ENCODE peak calls at places on chromosome 7, in four cellular contexts. One of them, this sample, is unnamed.

GRCh38 chr7:122515404-122515803 is 183.5 kb downstream of the RNF133 start:
- DNase-seq in KG1: no peak
- DNase-seq in activated CD8-positive, alpha-beta memory T cell treated with anti-CD3 and anti-CD28 coated beads, Interleukin-2, amount 50 U/mL, for 48 hours: no peak
- DNase-seq in GM20000: no peak
- DNase-seq in this sample: peak; percentile 12

GRCh38 chr7:932651-932975 is 21.9 kb downstream of the ADAP1 start:
- DNase-seq in GM20000: no peak
- DNase-seq in KG1: no peak
- DNase-seq in activated CD8-positive, alpha-beta memory T cell treated with anti-CD3 and anti-CD28 coated beads, Interleukin-2, amount 50 U/mL, for 48 hours: no peak
- DNase-seq in this sample: no peak

GRCh38 chr7:130921391-130922180 is 187.6 kb upstream of the KLF14 start:
- DNase-seq in GM20000: no peak
- DNase-seq in KG1: no peak
- DNase-seq in activated CD8-positive, alpha-beta memory T cell treated with anti-CD3 and anti-CD28 coated beads, Interleukin-2, amount 50 U/mL, for 48 hours: no peak
- DNase-seq in this sample: no peak

GRCh38 chr7:132317856-132318255 is 258.4 kb downstream of the PLXNA4 start:
- DNase-seq in GM20000: no peak
- DNase-seq in KG1: no peak
- DNase-seq in activated CD8-positive, alpha-beta memory T cell treated with anti-CD3 and anti-CD28 coated beads, Interleukin-2, amount 50 U/mL, for 48 hours: no peak
- DNase-seq in this sample: peak; percentile 50

GRCh38 chr7:148142660-148143248 is 447.8 kb upstream of the C7orf33 start:
- DNase-seq in GM20000: peak; percentile 26
- DNase-seq in activated CD8-positive, alpha-beta memory T cell treated with anti-CD3 and anti-CD28 coated beads, Interleukin-2, amount 50 U/mL, for 48 hours: no peak
- DNase-seq in KG1: peak; percentile 0
- DNase-seq in this sample: peak; percentile 60

GRCh38 chr7:47758546-47758945 is 176.6 kb upstream of the TNS3 start:
- DNase-seq in activated CD8-positive, alpha-beta memory T cell treated with anti-CD3 and anti-CD28 coated beads, Interleukin-2, amount 50 U/mL, for 48 hours: no peak
- DNase-seq in GM20000: no peak
- DNase-seq in KG1: no peak
- DNase-seq in this sample: peak; percentile 27

GRCh38 chr7:33444501-33444900 is 315.1 kb downstream of the BBS9 start:
- DNase-seq in activated CD8-positive, alpha-beta memory T cell treated with anti-CD3 and anti-CD28 coated beads, Interleukin-2, amount 50 U/mL, for 48 hours: no peak
- DNase-seq in GM20000: no peak
- DNase-seq in KG1: no peak
- DNase-seq in this sample: peak; percentile 12

GRCh38 chr7:70092314-70093303 is 494.3 kb downstream of the AUTS2 start:
- DNase-seq in KG1: no peak
- DNase-seq in GM20000: no peak
- DNase-seq in activated CD8-positive, alpha-beta memory T cell treated with anti-CD3 and anti-CD28 coated beads, Interleukin-2, amount 50 U/mL, for 48 hours: no peak
- DNase-seq in this sample: peak; percentile 76

GRCh38 chr7:110839866-110840265 is 251.1 kb upstream of the LRRN3 start:
- DNase-seq in GM20000: no peak
- DNase-seq in activated CD8-positive, alpha-beta memory T cell treated with anti-CD3 and anti-CD28 coated beads, Interleukin-2, amount 50 U/mL, for 48 hours: no peak
- DNase-seq in KG1: no peak
- DNase-seq in this sample: peak; percentile 95

GRCh38 chr7:92843034-92843760 is 6.8 kb upstream of the CDK6 start:
- DNase-seq in KG1: no peak
- DNase-seq in GM20000: no peak
- DNase-seq in activated CD8-positive, alpha-beta memory T cell treated with anti-CD3 and anti-CD28 coated beads, Interleukin-2, amount 50 U/mL, for 48 hours: no peak
- DNase-seq in this sample: no peak

GRCh38 chr7:39042706-39043105 is 65.0 kb downstream of the POU6F2 start:
- DNase-seq in activated CD8-positive, alpha-beta memory T cell treated with anti-CD3 and anti-CD28 coated beads, Interleukin-2, amount 50 U/mL, for 48 hours: no peak
- DNase-seq in KG1: no peak
- DNase-seq in GM20000: no peak
- DNase-seq in this sample: peak; percentile 77

GRCh38 chr7:149381245-149381644 is 79.6 kb downstream of the ZNF777 start:
- DNase-seq in activated CD8-positive, alpha-beta memory T cell treated with anti-CD3 and anti-CD28 coated beads, Interleukin-2, amount 50 U/mL, for 48 hours: no peak
- DNase-seq in KG1: no peak
- DNase-seq in GM20000: no peak
- DNase-seq in this sample: no peak

GRCh38 chr7:30183712-30184372 is 49.1 kb downstream of the MTURN start:
- DNase-seq in KG1: no peak
- DNase-seq in GM20000: no peak
- DNase-seq in activated CD8-positive, alpha-beta memory T cell treated with anti-CD3 and anti-CD28 coated beads, Interleukin-2, amount 50 U/mL, for 48 hours: no peak
- DNase-seq in this sample: no peak